ENCODE peak calls at places on chromosome 12, in seven cellular contexts. N, I, S, E, R, A and V are unnamed samples. For H4K20me1, the result is how much of the 10 kb centered on the place peaks cover.

GRCh38 chr12:1922075-1922709 is 3.7 kb upstream of the CACNA2D4 start:
- DNase-seq in R (no peak), A (no peak), N (no peak), I (no peak), S (no peak), E (no peak), V (no peak)

GRCh38 chr12:68805592-68806120 is 2.3 kb upstream of the MDM2 start:
- DNase-seq in S (peak), N (peak), E (no peak), R (peak), A (no peak), I (peak), V (no peak)

GRCh38 chr12:92208613-92209121 is 63.0 kb upstream of the BTG1 start:
- DNase-seq in A (peak), E (peak), N (peak), S (peak), I (peak), R (peak), V (peak)

GRCh38 chr12:71014180-71014785 is 93.7 kb upstream of the PTPRR start:
- DNase-seq in E (no peak), S (peak), R (peak), I (peak), A (peak), N (peak), V (peak)

GRCh38 chr12:14854586-14855163 is 11.3 kb upstream of the ART4 start:
- DNase-seq in S (peak), E (no peak), I (peak), R (no peak), N (no peak), A (no peak), V (no peak)

GRCh38 chr12:111274820-111275219 is 94.1 kb downstream of the PHETA1 start:
- DNase-seq in R (no peak), E (no peak), I (no peak), S (peak), A (no peak), N (no peak), V (peak)

GRCh38 chr12:94098466-94098865 is 49.9 kb upstream of the PLXNC1 start:
- DNase-seq in S (peak), R (peak), E (no peak), I (peak), A (no peak), N (peak), V (no peak)

GRCh38 chr12:68981536-68981935 is 48.6 kb upstream of the CPM start:
- DNase-seq in N (peak), S (peak), I (peak), A (no peak), E (no peak), R (peak), V (no peak)

GRCh38 chr12:54526800-54527630 is 22.4 kb upstream of the PDE1B start:
- DNase-seq in R (peak), I (peak), N (no peak), A (peak), E (peak), S (peak), V (peak)

GRCh38 chr12:96878704-96879103 is 28.4 kb upstream of the NEDD1 start:
- DNase-seq in A (no peak), N (peak), I (peak), R (no peak), S (peak), E (no peak), V (no peak)

GRCh38 chr12:126483145-126484068 is 1418.2 kb downstream of the AACS start:
- DNase-seq in R (no peak), E (no peak), N (peak), S (peak), I (no peak), A (no peak), V (no peak)

GRCh38 chr12:18703326-18703725 is 34.5 kb downstream of the PLCZ1 start:
- DNase-seq in I (no peak), S (no peak), R (no peak), E (no peak), N (no peak), A (no peak), V (no peak)

GRCh38 chr12:76018111-76018510 is 13.5 kb downstream of the PHLDA1 start:
- DNase-seq in N (peak), S (peak), I (peak), E (no peak), R (no peak), A (no peak), V (no peak)

GRCh38 chr12:76083761-76084276 is 666 bp downstream of the NAP1L1 start:
- DNase-seq in S (peak), N (peak), I (peak), A (peak), E (peak), R (peak), V (peak)

GRCh38 chr12:76317976-76318375 is 30.2 kb downstream of the BBS10 start:
- DNase-seq in I (no peak), A (peak), R (no peak), E (no peak), N (no peak), S (no peak), V (no peak)

GRCh38 chr12:103626498-103626897 is 39.4 kb downstream of the STAB2 start:
- DNase-seq in E (no peak), R (peak), N (no peak), A (no peak), S (peak), I (peak), V (no peak)

GRCh38 chr12:57404966-57405640 is 25.7 kb downstream of the R3HDM2 start:
- DNase-seq in R (no peak), N (no peak), E (no peak), S (no peak), I (no peak), A (no peak), V (no peak)

GRCh38 chr12:87728936-87729593 is 300.1 kb downstream of the C12orf50 start:
- DNase-seq in A (no peak), E (no peak), I (peak), R (no peak), N (peak), S (no peak), V (no peak)

GRCh38 chr12:120468846-120469449 is 600 bp downstream of the SRSF9 start:
- DNase-seq in N (no peak), R (no peak), I (peak), A (no peak), S (peak), E (peak), V (peak)

GRCh38 chr12:126488786-126489185 is 1423.6 kb downstream of the AACS start:
- DNase-seq in S (no peak), E (no peak), R (no peak), I (no peak), A (no peak), N (no peak), V (no peak)

GRCh38 chr12:46825526-46826414 is at the start of gene SLC38A4:
- DNase-seq in E (no peak), N (peak), A (no peak), S (peak), R (no peak), I (peak), V (no peak)

GRCh38 chr12:95808146-95808545 is 17.6 kb upstream of the NTN4 start:
- DNase-seq in A (no peak), R (no peak), S (peak), E (no peak), I (no peak), N (no peak), V (no peak)

GRCh38 chr12:111784953-111785352 is 18.2 kb downstream of the ALDH2 start:
- DNase-seq in A (no peak), I (no peak), E (no peak), R (no peak), S (no peak), N (no peak), V (no peak)

GRCh38 chr12:124002021-124002640 is 29.1 kb downstream of the ZNF664 start:
- DNase-seq in E (no peak), I (no peak), R (no peak), S (no peak), A (no peak), N (peak), V (no peak)

GRCh38 chr12:52141306-52141705 is 50.5 kb downstream of the KRT80 start:
- DNase-seq in A (no peak), I (no peak), R (no peak), E (no peak), N (no peak), S (no peak), V (peak)

GRCh38 chr12:28583771-28584261 is 393.6 kb downstream of the CCDC91 start:
- DNase-seq in S (peak), E (peak), A (no peak), N (peak), R (peak), I (peak), V (peak)

GRCh38 chr12:95102916-95103671 is 29.7 kb upstream of the NR2C1 start:
- DNase-seq in N (peak), I (peak), E (no peak), R (peak), A (no peak), S (peak), V (peak)

GRCh38 chr12:10143205-10143604 is 13.2 kb upstream of the CLEC7A start:
- DNase-seq in I (peak), A (peak), R (no peak), N (no peak), E (no peak), S (peak), V (no peak)

GRCh38 chr12:80551897-80552296 is 107.9 kb downstream of the PTPRQ start:
- DNase-seq in A (no peak), E (no peak), N (peak), I (peak), R (peak), S (peak), V (no peak)

DNA sequence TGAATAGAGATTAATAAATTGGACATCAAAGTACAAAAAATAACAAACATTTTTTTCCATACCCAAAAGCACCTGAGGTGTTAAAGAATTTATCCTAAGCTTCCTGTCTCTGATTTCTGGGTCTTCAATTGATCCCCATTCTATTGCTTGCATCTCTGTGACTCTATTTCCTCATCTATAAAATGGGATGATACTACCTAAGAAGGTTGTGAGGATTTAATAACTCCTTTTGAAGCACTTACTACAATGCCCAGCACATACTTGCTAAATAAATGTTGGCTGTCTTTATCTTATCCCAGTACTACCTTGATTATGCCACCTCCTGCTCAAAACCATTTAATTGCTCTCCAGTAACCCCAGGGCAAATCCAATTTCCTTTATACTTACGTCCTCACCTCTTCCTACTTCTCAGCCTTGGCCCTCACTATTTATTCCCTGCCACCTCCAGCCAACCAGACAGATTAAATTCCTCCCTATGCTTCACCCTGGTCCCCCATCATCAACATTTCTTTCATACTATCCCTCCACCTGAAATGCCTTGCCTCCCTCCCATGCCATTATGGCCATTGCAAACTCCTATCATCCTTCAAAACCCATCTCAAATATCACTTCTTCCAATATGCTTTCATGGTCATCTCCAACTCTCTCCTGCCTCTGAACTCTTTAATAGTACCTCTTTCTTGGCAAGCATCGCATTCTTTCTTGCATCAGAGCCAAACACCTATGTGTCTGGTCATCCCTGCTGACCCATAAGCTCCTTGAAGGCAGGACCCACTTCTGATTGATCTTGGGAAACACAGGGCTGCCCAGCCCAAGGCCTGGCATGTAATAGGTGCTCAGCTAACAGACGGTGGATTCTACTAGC is 7.9 kb upstream of the ASIC1 start:
- DNase-seq in I (no peak), S (no peak), N (no peak), A (no peak), R (no peak), E (no peak), V (no peak)
- H3K9ac ChIP-seq in I (no peak), S (no peak), N (no peak), A (no peak), R (no peak), E (no peak), V (no peak)

GRCh38 chr12:132582058-132582420 is 28.3 kb downstream of the LRCOL1 start:
- DNase-seq in S (no peak), R (no peak), A (no peak), I (no peak), N (no peak), E (no peak), V (no peak)

GRCh38 chr12:132579747-132580146 is 30.6 kb downstream of the LRCOL1 start:
- DNase-seq in I (no peak), A (no peak), E (no peak), N (no peak), S (no peak), R (no peak), V (no peak)

GRCh38 chr12:132581348-132582057 is 28.9 kb downstream of the LRCOL1 start:
- DNase-seq in A (no peak), N (no peak), S (no peak), I (no peak), E (no peak), R (no peak), V (no peak)

GRCh38 chr12:132582582-132583279 is 27.7 kb downstream of the LRCOL1 start:
- DNase-seq in N (no peak), R (no peak), S (no peak), A (no peak), I (no peak), E (no peak), V (no peak)

DNA sequence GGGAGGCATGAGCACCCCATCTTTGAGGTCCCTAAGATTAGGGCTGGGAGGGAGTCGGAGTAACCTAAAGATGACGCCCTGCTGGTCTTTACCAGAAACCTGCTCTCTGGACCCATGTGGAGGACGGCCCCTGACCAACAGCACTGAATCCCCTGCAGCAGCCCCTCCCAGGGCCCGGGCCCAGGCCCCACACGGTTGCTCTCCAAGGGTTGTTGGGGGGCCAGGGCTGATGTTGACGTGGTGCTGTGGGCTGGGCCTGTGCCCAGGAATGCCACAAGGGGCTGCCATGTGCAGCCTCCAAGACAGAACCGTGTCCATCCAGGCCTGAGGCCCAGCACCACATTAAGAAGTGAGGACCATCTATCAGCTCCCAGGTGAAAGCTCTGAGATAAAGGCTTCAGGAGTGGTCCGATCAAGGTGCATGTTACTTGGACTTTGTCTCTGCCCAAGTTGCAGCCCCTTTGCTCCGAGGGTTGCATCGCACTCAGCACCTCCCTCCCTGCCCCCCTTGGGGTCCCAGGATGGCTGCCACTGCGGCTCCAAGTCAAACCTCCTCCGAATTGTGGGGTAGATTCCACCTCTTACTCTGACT is 29.6 kb downstream of the LRCOL1 start:
- DNase-seq in E (no peak), R (no peak), N (no peak), A (no peak), I (no peak), S (no peak), V (no peak)
- H4K20me1 ChIP-seq in E (under half), R (under half), N (under half), A (under half), I (under half), S (under half), V (under half)

GRCh38 chr12:47868041-47868440 is 36.8 kb downstream of the VDR start:
- DNase-seq in S (no peak), R (no peak), I (no peak), N (no peak), A (no peak), E (no peak), V (no peak)
- H3K4me2 ChIP-seq in S (no peak), R (no peak), I (no peak), N (peak), A (peak), E (no peak), V (no peak)

GRCh38 chr12:7608184-7608911 is 57.4 kb downstream of the APOBEC1 start:
- DNase-seq in A (no peak), N (no peak), S (no peak), I (no peak), E (no peak), R (peak), V (no peak)

GRCh38 chr12:7612851-7613250 is 52.9 kb downstream of the APOBEC1 start:
- DNase-seq in I (no peak), R (no peak), E (no peak), N (no peak), S (no peak), A (no peak), V (no peak)

GRCh38 chr12:7605900-7606465 is 59.7 kb downstream of the APOBEC1 start:
- DNase-seq in S (no peak), A (no peak), N (no peak), R (no peak), I (no peak), E (no peak), V (no peak)

GRCh38 chr12:7609480-7609879 is 56.2 kb downstream of the APOBEC1 start:
- DNase-seq in A (peak), E (no peak), I (peak), N (no peak), R (peak), S (peak), V (no peak)

DNA sequence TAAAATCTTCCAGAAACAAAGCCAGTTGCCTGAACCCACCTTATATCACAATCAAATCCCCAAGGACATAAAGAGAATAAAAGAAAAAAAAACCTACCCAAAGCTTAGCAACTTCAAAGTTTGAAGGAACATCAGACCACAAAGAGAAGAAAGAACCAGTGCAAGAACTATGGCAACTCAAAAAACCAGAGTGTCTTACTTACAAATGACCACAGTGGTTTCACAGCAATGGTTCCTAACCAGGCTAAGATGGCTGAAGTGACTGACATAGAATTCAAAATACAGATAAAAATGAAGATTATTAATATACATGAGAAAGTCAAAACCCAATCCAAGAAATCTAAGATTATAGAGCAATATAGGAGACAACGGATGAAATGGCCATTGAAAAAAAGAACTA is 56.7 kb downstream of the APOBEC1 start:
- DNase-seq in A (peak), N (no peak), S (no peak), R (no peak), I (no peak), E (no peak), V (no peak)
- H3K9ac ChIP-seq in A (peak), N (no peak), S (no peak), R (no peak), I (no peak), E (no peak), V (no peak)

GRCh38 chr12:119204716-119205285 is 26.1 kb downstream of the HSPB8 start:
- DNase-seq in E (no peak), N (no peak), A (no peak), R (no peak), I (no peak), S (no peak), V (no peak)

GRCh38 chr12:119204137-119204536 is 25.4 kb downstream of the HSPB8 start:
- DNase-seq in E (no peak), N (no peak), I (no peak), S (no peak), R (no peak), A (no peak), V (no peak)

GRCh38 chr12:119208626-119209061 is 29.9 kb downstream of the HSPB8 start:
- DNase-seq in R (peak), E (no peak), S (peak), I (peak), N (no peak), A (no peak), V (no peak)

GRCh38 chr12:119206348-119207075 is 27.8 kb downstream of the HSPB8 start:
- DNase-seq in E (no peak), A (no peak), S (no peak), N (no peak), R (no peak), I (no peak), V (no peak)

GRCh38 chr12:119207161-119207560 is 28.4 kb downstream of the HSPB8 start:
- DNase-seq in R (no peak), N (no peak), S (no peak), I (no peak), A (no peak), E (no peak), V (no peak)
- H4K20me1 ChIP-seq in R (under half), N (under half), S (under half), I (under half), A (under half), E (under half), V (under half)

GRCh38 chr12:612293-612692 is 51.0 kb downstream of the NINJ2 start:
- DNase-seq in E (no peak), R (no peak), A (no peak), I (no peak), N (no peak), S (no peak), V (no peak)
- H3K4me2 ChIP-seq in E (no peak), R (no peak), A (no peak), I (no peak), N (no peak), S (no peak), V (no peak)